ENCODE peak calls at places on chromosome 2, in eight cellular contexts. P is GM12878, I is tibial artery, K is brain microvascular endothelial cell, C is endodermal cell, B is Karpas-422, V is Peyer's patch, H is stomach. A is an unnamed sample.

GRCh38 chr2:133737597-133737996 is 169.3 kb upstream of the NCKAP5 start:
- DNase-seq in H (no peak), C (no peak), V (no peak), P (no peak), B (no peak), I (no peak), K (no peak), A (no peak)

GRCh38 chr2:11842324-11842723 is 95.9 kb downstream of the LPIN1 start:
- DNase-seq in K (no peak), B (no peak), I (no peak), V (no peak), P (no peak), H (peak; percentile 46), C (no peak), A (no peak)

GRCh38 chr2:134705861-134706586 is 12.8 kb downstream of the TMEM163 start:
- DNase-seq in I (no peak), V (no peak), C (peak; percentile 76), K (no peak), B (no peak), H (no peak), P (no peak), A (no peak)

GRCh38 chr2:165113414-165113813 is 90.4 kb downstream of the SCN3A start:
- DNase-seq in V (no peak), K (peak; percentile 45), H (no peak), B (no peak), P (no peak), C (no peak), I (no peak), A (no peak)

GRCh38 chr2:97995026-97995733 is 568 bp downstream of the TMEM131 start:
- DNase-seq in C (no peak), V (no peak), B (peak; percentile 93), I (peak; percentile 27), K (no peak), P (peak; percentile 70), H (peak; percentile 52), A (peak; percentile 87)

GRCh38 chr2:187148059-187148714 is 299.2 kb upstream of the ZSWIM2 start:
- DNase-seq in K (no peak), C (no peak), I (no peak), V (no peak), B (no peak), P (no peak), H (no peak), A (no peak)

GRCh38 chr2:179044500-179044899 is 5.4 kb downstream of the CCDC141 start:
- DNase-seq in P (no peak), H (no peak), B (no peak), C (no peak), K (no peak), I (no peak), V (no peak), A (no peak)

GRCh38 chr2:98985905-98986666 is 50.1 kb upstream of the CRACDL start:
- DNase-seq in P (no peak), K (no peak), H (no peak), B (peak; percentile 49), V (no peak), I (no peak), C (no peak), A (no peak)

GRCh38 chr2:204628926-204629661 is 83.8 kb downstream of the PARD3B start:
- DNase-seq in P (no peak), B (no peak), I (no peak), C (no peak), K (no peak), H (no peak), V (no peak), A (no peak)

GRCh38 chr2:196725882-196726281 is 73.6 kb downstream of the GTF3C3 start:
- DNase-seq in V (no peak), K (no peak), P (no peak), C (no peak), H (no peak), B (no peak), I (no peak), A (no peak)
- H3K36me3 ChIP-seq in V (no peaks in the 10 kb centered on the region), K (no peaks in the 10 kb centered on the region), P (no peaks in the 10 kb centered on the region), C (peaks cover 46% of the 10 kb centered on the region), H (no peaks in the 10 kb centered on the region), B (peaks cover 53% of the 10 kb centered on the region), I (no peaks in the 10 kb centered on the region), A (no peaks in the 10 kb centered on the region)

GRCh38 chr2:135975702-135976101 is 9.7 kb downstream of the DARS1 start:
- DNase-seq in I (no peak), C (no peak), H (no peak), P (no peak), K (no peak), B (no peak), V (no peak), A (no peak)
- H3K36me3 ChIP-seq in I (peaks cover 38% of the 10 kb centered on the region), C (peaks cover 62% of the 10 kb centered on the region), H (peaks cover 80% of the 10 kb centered on the region), P (peaks cover 6% of the 10 kb centered on the region), K (peaks cover 15% of the 10 kb centered on the region), B (peaks cover 53% of the 10 kb centered on the region), V (no peaks in the 10 kb centered on the region), A (peaks cover 6% of the 10 kb centered on the region)

DNA sequence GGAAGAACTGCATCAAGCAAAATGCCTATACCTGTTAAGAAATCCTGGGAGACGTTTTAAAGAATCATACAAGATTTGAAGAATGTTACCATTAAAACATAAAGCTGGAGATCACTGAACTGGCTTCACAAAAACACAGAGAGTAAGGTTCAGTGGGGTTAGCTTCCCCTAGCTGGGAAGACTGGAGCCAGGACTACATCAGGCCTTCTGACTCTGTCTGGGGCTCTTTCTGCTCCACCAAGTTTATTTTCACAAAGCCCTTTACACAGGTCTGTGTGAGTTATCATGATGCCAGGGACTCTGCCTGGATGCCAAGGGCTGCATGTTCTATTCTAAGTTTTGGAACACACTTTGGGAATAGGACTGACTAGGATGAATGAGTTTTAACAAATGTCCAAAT is 47.3 kb upstream of the DNER start:
- DNase-seq in I (no peak), B (no peak), C (no peak), P (no peak), K (no peak), H (no peak), V (no peak), A (no peak)
- H3K36me3 ChIP-seq in I (peaks cover 35% of the 10 kb centered on the region), B (peaks cover 28% of the 10 kb centered on the region), C (peaks cover 37% of the 10 kb centered on the region), P (peaks cover 8% of the 10 kb centered on the region), K (peaks cover 14% of the 10 kb centered on the region), H (peaks cover 39% of the 10 kb centered on the region), V (no peaks in the 10 kb centered on the region), A (peaks cover 3% of the 10 kb centered on the region)

GRCh38 chr2:159982842-159983785 is 79.3 kb downstream of the PLA2R1 start:
- DNase-seq in P (no peak), C (peak; percentile 58), B (no peak), H (no peak), V (no peak), I (no peak), K (no peak), A (no peak)
- H3K36me3 ChIP-seq in P (no peaks in the 10 kb centered on the region), C (no peaks in the 10 kb centered on the region), B (no peaks in the 10 kb centered on the region), H (peaks cover 14% of the 10 kb centered on the region), V (no peaks in the 10 kb centered on the region), I (peaks cover 36% of the 10 kb centered on the region), K (peaks cover 5% of the 10 kb centered on the region), A (no peaks in the 10 kb centered on the region)

DNA sequence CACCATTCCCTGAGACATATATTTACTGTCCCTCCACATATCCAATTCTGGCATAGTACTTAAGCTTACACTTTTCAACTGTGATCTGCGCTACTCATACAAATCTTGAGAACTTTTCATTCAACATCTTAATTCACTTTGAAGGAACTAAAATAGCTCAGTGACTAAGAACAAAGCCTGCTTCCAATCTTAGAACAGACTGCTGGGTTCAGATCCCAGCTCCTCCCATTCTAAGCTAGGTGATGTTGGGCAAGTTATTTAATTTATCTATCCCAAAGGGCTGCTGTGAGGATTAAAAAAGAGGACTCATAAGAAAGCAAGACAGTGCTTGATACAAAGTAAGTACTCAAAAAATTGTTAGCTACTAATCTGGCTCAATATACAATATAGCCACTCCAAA is 57.9 kb downstream of the UGP2 start:
- DNase-seq in P (no peak), C (no peak), H (no peak), V (no peak), B (no peak), K (no peak), I (no peak), A (no peak)
- H3K36me3 ChIP-seq in P (peaks cover 9% of the 10 kb centered on the region), C (peaks cover 63% of the 10 kb centered on the region), H (peaks cover 73% of the 10 kb centered on the region), V (no peaks in the 10 kb centered on the region), B (peaks cover 47% of the 10 kb centered on the region), K (peaks cover 6% of the 10 kb centered on the region), I (peaks cover 18% of the 10 kb centered on the region), A (no peaks in the 10 kb centered on the region)

GRCh38 chr2:118003396-118003824 is 10.5 kb downstream of the CCDC93 start:
- DNase-seq in C (peak; percentile 80), H (peak; percentile 51), P (peak; percentile 48), V (no peak), K (peak; percentile 80), I (peak; percentile 46), B (peak; percentile 91), A (peak; percentile 56)
- H3K36me3 ChIP-seq in C (peaks cover 79% of the 10 kb centered on the region), H (peaks cover 94% of the 10 kb centered on the region), P (peaks cover 32% of the 10 kb centered on the region), V (peaks cover 5% of the 10 kb centered on the region), K (peaks cover 53% of the 10 kb centered on the region), I (peaks cover 58% of the 10 kb centered on the region), B (peaks cover 47% of the 10 kb centered on the region), A (peaks cover 13% of the 10 kb centered on the region)

DNA sequence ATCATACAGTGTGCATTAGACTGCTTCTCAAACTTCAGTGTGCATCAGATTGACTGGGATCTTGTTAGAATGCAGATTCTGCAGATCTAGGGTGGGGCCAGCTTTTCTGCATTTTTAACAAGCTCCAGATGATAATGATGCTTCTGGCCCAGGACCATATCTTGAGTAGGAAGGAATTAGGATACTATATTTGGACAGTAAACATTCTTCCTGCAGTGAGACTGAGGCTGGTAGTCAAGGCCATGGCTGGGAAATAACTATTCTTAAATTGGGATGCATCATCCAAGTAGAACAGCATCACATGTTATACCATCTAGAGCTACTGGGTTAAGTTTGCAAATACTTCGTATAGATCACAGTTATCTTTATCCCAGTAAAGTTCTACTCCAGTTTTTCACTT is 28.4 kb upstream of the ARMC9 start:
- DNase-seq in V (no peak), K (no peak), P (no peak), C (no peak), I (no peak), H (no peak), B (no peak), A (no peak)
- H3K36me3 ChIP-seq in V (no peaks in the 10 kb centered on the region), K (peaks cover 20% of the 10 kb centered on the region), P (peaks cover 21% of the 10 kb centered on the region), C (peaks cover 92% of the 10 kb centered on the region), I (peaks cover 15% of the 10 kb centered on the region), H (peaks cover 95% of the 10 kb centered on the region), B (peaks cover 66% of the 10 kb centered on the region), A (peaks cover 4% of the 10 kb centered on the region)

GRCh38 chr2:100812573-100812972 is 7.4 kb upstream of the NPAS2 start:
- DNase-seq in K (no peak), H (no peak), C (no peak), I (no peak), B (no peak), P (no peak), V (no peak), A (no peak)
- H3K36me3 ChIP-seq in K (no peaks in the 10 kb centered on the region), H (no peaks in the 10 kb centered on the region), C (no peaks in the 10 kb centered on the region), I (no peaks in the 10 kb centered on the region), B (no peaks in the 10 kb centered on the region), P (no peaks in the 10 kb centered on the region), V (no peaks in the 10 kb centered on the region), A (no peaks in the 10 kb centered on the region)

GRCh38 chr2:216537366-216537765 is 38.7 kb downstream of the RPL37A start:
- DNase-seq in I (no peak), C (no peak), B (no peak), P (no peak), K (no peak), H (no peak), V (no peak), A (no peak)
- H3K36me3 ChIP-seq in I (no peaks in the 10 kb centered on the region), C (no peaks in the 10 kb centered on the region), B (no peaks in the 10 kb centered on the region), P (no peaks in the 10 kb centered on the region), K (no peaks in the 10 kb centered on the region), H (no peaks in the 10 kb centered on the region), V (no peaks in the 10 kb centered on the region), A (no peaks in the 10 kb centered on the region)